ENCODE peak calls at places on chromosomes 2 and 18, in seven cellular contexts. One of them, this sample, is unnamed.

GRCh38 chr2:54599914-54600313 is 123.5 kb upstream of the EML6 start:
- DNase-seq in cardiac fibroblast: no peak
- DNase-seq in stimulated activated CD4-positive, alpha-beta T cell treated with anti-CD3 and anti-CD28 coated beads, Interleukin-2, amount 100 ng/mL, for 24 hours: no peak
- DNase-seq in T-helper 2 cell: no peak
- DNase-seq in ELR: no peak
- DNase-seq in NCI-H2029: peak; percentile 53
- DNase-seq in pancreas: no peak
- DNase-seq in this sample: no peak

GRCh38 chr18:26646897-26647296 is 98.5 kb upstream of the KCTD1 start:
- DNase-seq in pancreas: no peak
- DNase-seq in NCI-H2029: no peak
- DNase-seq in T-helper 2 cell: no peak
- DNase-seq in cardiac fibroblast: no peak
- DNase-seq in ELR: no peak
- DNase-seq in stimulated activated CD4-positive, alpha-beta T cell treated with anti-CD3 and anti-CD28 coated beads, Interleukin-2, amount 100 ng/mL, for 24 hours: no peak
- DNase-seq in this sample: no peak

GRCh38 chr2:122078451-122078850 is 323.0 kb downstream of the TSN start:
- DNase-seq in cardiac fibroblast: peak; percentile 66
- DNase-seq in NCI-H2029: no peak
- DNase-seq in pancreas: no peak
- DNase-seq in T-helper 2 cell: no peak
- DNase-seq in stimulated activated CD4-positive, alpha-beta T cell treated with anti-CD3 and anti-CD28 coated beads, Interleukin-2, amount 100 ng/mL, for 24 hours: no peak
- DNase-seq in ELR: no peak
- DNase-seq in this sample: no peak

GRCh38 chr18:25245299-25245698 is 106.7 kb downstream of the ZNF521 start:
- DNase-seq in T-helper 2 cell: no peak
- DNase-seq in pancreas: no peak
- DNase-seq in stimulated activated CD4-positive, alpha-beta T cell treated with anti-CD3 and anti-CD28 coated beads, Interleukin-2, amount 100 ng/mL, for 24 hours: no peak
- DNase-seq in NCI-H2029: no peak
- DNase-seq in cardiac fibroblast: no peak
- DNase-seq in ELR: no peak
- DNase-seq in this sample: no peak

GRCh38 chr2:122516775-122517174 is 761.3 kb downstream of the TSN start:
- DNase-seq in NCI-H2029: no peak
- DNase-seq in cardiac fibroblast: no peak
- DNase-seq in ELR: no peak
- DNase-seq in T-helper 2 cell: no peak
- DNase-seq in stimulated activated CD4-positive, alpha-beta T cell treated with anti-CD3 and anti-CD28 coated beads, Interleukin-2, amount 100 ng/mL, for 24 hours: no peak
- DNase-seq in pancreas: no peak
- DNase-seq in this sample: no peak

GRCh38 chr2:12051831-12052230 is 305.4 kb downstream of the LPIN1 start:
- DNase-seq in NCI-H2029: no peak
- DNase-seq in cardiac fibroblast: peak; percentile 20
- DNase-seq in pancreas: no peak
- DNase-seq in stimulated activated CD4-positive, alpha-beta T cell treated with anti-CD3 and anti-CD28 coated beads, Interleukin-2, amount 100 ng/mL, for 24 hours: no peak
- DNase-seq in ELR: peak; percentile 55
- DNase-seq in T-helper 2 cell: no peak
- DNase-seq in this sample: peak; percentile 24

GRCh38 chr2:171706152-171706803 is 19.0 kb downstream of the DYNC1I2 start:
- DNase-seq in ELR: peak; percentile 59
- DNase-seq in pancreas: no peak
- DNase-seq in cardiac fibroblast: peak; percentile 42
- DNase-seq in NCI-H2029: no peak
- DNase-seq in stimulated activated CD4-positive, alpha-beta T cell treated with anti-CD3 and anti-CD28 coated beads, Interleukin-2, amount 100 ng/mL, for 24 hours: no peak
- DNase-seq in T-helper 2 cell: no peak
- DNase-seq in this sample: peak; percentile 56

GRCh38 chr2:74768401-74768914 is 65.5 kb upstream of the HK2 start:
- DNase-seq in T-helper 2 cell: no peak
- DNase-seq in pancreas: no peak
- DNase-seq in NCI-H2029: no peak
- DNase-seq in stimulated activated CD4-positive, alpha-beta T cell treated with anti-CD3 and anti-CD28 coated beads, Interleukin-2, amount 100 ng/mL, for 24 hours: no peak
- DNase-seq in cardiac fibroblast: peak; percentile 74
- DNase-seq in ELR: no peak
- DNase-seq in this sample: no peak

GRCh38 chr2:206368933-206369569 is 74.3 kb upstream of the ADAM23 start:
- DNase-seq in pancreas: no peak
- DNase-seq in NCI-H2029: no peak
- DNase-seq in ELR: no peak
- DNase-seq in T-helper 2 cell: no peak
- DNase-seq in stimulated activated CD4-positive, alpha-beta T cell treated with anti-CD3 and anti-CD28 coated beads, Interleukin-2, amount 100 ng/mL, for 24 hours: no peak
- DNase-seq in cardiac fibroblast: no peak
- DNase-seq in this sample: peak; percentile 27

GRCh38 chr2:64808736-64809135 is 155.0 kb upstream of the SERTAD2 start:
- DNase-seq in cardiac fibroblast: no peak
- DNase-seq in pancreas: no peak
- DNase-seq in NCI-H2029: no peak
- DNase-seq in ELR: no peak
- DNase-seq in T-helper 2 cell: no peak
- DNase-seq in stimulated activated CD4-positive, alpha-beta T cell treated with anti-CD3 and anti-CD28 coated beads, Interleukin-2, amount 100 ng/mL, for 24 hours: no peak
- DNase-seq in this sample: no peak

GRCh38 chr2:28390241-28390856 is 2.3 kb upstream of the FOSL2 start:
- DNase-seq in cardiac fibroblast: peak; percentile 98
- DNase-seq in NCI-H2029: peak; percentile 58
- DNase-seq in ELR: peak; percentile 91
- DNase-seq in stimulated activated CD4-positive, alpha-beta T cell treated with anti-CD3 and anti-CD28 coated beads, Interleukin-2, amount 100 ng/mL, for 24 hours: peak; percentile 97
- DNase-seq in pancreas: peak; percentile 87
- DNase-seq in T-helper 2 cell: peak; percentile 77
- DNase-seq in this sample: peak; percentile 88

GRCh38 chr2:186588940-186589732 is 720 bp upstream of the ITGAV start:
- DNase-seq in stimulated activated CD4-positive, alpha-beta T cell treated with anti-CD3 and anti-CD28 coated beads, Interleukin-2, amount 100 ng/mL, for 24 hours: no peak
- DNase-seq in T-helper 2 cell: no peak
- DNase-seq in NCI-H2029: no peak
- DNase-seq in cardiac fibroblast: no peak
- DNase-seq in pancreas: no peak
- DNase-seq in ELR: peak; percentile 18
- DNase-seq in this sample: peak; percentile 18

GRCh38 chr2:12043131-12043530 is 296.7 kb downstream of the LPIN1 start:
- DNase-seq in stimulated activated CD4-positive, alpha-beta T cell treated with anti-CD3 and anti-CD28 coated beads, Interleukin-2, amount 100 ng/mL, for 24 hours: no peak
- DNase-seq in NCI-H2029: no peak
- DNase-seq in pancreas: no peak
- DNase-seq in T-helper 2 cell: no peak
- DNase-seq in ELR: no peak
- DNase-seq in cardiac fibroblast: no peak
- DNase-seq in this sample: peak; percentile 38

GRCh38 chr2:189233527-189233926 is 54.0 kb upstream of the COL5A2 start:
- DNase-seq in cardiac fibroblast: peak; percentile 32
- DNase-seq in stimulated activated CD4-positive, alpha-beta T cell treated with anti-CD3 and anti-CD28 coated beads, Interleukin-2, amount 100 ng/mL, for 24 hours: no peak
- DNase-seq in T-helper 2 cell: no peak
- DNase-seq in ELR: peak; percentile 74
- DNase-seq in NCI-H2029: no peak
- DNase-seq in pancreas: no peak
- DNase-seq in this sample: no peak

GRCh38 chr2:70475266-70475665 is 78.4 kb downstream of the TGFA start:
- DNase-seq in stimulated activated CD4-positive, alpha-beta T cell treated with anti-CD3 and anti-CD28 coated beads, Interleukin-2, amount 100 ng/mL, for 24 hours: no peak
- DNase-seq in T-helper 2 cell: no peak
- DNase-seq in cardiac fibroblast: no peak
- DNase-seq in pancreas: no peak
- DNase-seq in ELR: no peak
- DNase-seq in NCI-H2029: no peak
- DNase-seq in this sample: no peak

GRCh38 chr2:72214429-72215143 is 66.9 kb upstream of the CYP26B1 start:
- DNase-seq in pancreas: no peak
- DNase-seq in cardiac fibroblast: peak; percentile 60
- DNase-seq in T-helper 2 cell: no peak
- DNase-seq in stimulated activated CD4-positive, alpha-beta T cell treated with anti-CD3 and anti-CD28 coated beads, Interleukin-2, amount 100 ng/mL, for 24 hours: no peak
- DNase-seq in NCI-H2029: no peak
- DNase-seq in ELR: peak; percentile 9
- DNase-seq in this sample: no peak

GRCh38 chr2:96112501-96113366 is 3.6 kb downstream of the ADRA2B start:
- DNase-seq in T-helper 2 cell: no peak
- DNase-seq in stimulated activated CD4-positive, alpha-beta T cell treated with anti-CD3 and anti-CD28 coated beads, Interleukin-2, amount 100 ng/mL, for 24 hours: no peak
- DNase-seq in cardiac fibroblast: no peak
- DNase-seq in pancreas: no peak
- DNase-seq in NCI-H2029: no peak
- DNase-seq in ELR: no peak
- DNase-seq in this sample: no peak

GRCh38 chr18:30929718-30930117 is 112.8 kb downstream of the DSC3 start:
- DNase-seq in cardiac fibroblast: no peak
- DNase-seq in T-helper 2 cell: no peak
- DNase-seq in ELR: no peak
- DNase-seq in stimulated activated CD4-positive, alpha-beta T cell treated with anti-CD3 and anti-CD28 coated beads, Interleukin-2, amount 100 ng/mL, for 24 hours: no peak
- DNase-seq in NCI-H2029: no peak
- DNase-seq in pancreas: no peak
- DNase-seq in this sample: peak; percentile 20

GRCh38 chr18:80246656-80247402 is 485 bp downstream of the PARD6G start:
- DNase-seq in T-helper 2 cell: no peak
- DNase-seq in stimulated activated CD4-positive, alpha-beta T cell treated with anti-CD3 and anti-CD28 coated beads, Interleukin-2, amount 100 ng/mL, for 24 hours: peak; percentile 22
- DNase-seq in pancreas: peak; percentile 85
- DNase-seq in cardiac fibroblast: no peak
- DNase-seq in ELR: peak; percentile 21
- DNase-seq in NCI-H2029: no peak
- DNase-seq in this sample: peak; percentile 31

GRCh38 chr18:23191952-23192662 is 56.8 kb downstream of the CABLES1 start:
- DNase-seq in stimulated activated CD4-positive, alpha-beta T cell treated with anti-CD3 and anti-CD28 coated beads, Interleukin-2, amount 100 ng/mL, for 24 hours: no peak
- DNase-seq in pancreas: no peak
- DNase-seq in T-helper 2 cell: no peak
- DNase-seq in cardiac fibroblast: peak; percentile 89
- DNase-seq in ELR: peak; percentile 59
- DNase-seq in NCI-H2029: peak; percentile 24
- DNase-seq in this sample: no peak

GRCh38 chr18:36298113-36298701 is 694 bp downstream of the FHOD3 start:
- DNase-seq in cardiac fibroblast: no peak
- DNase-seq in T-helper 2 cell: no peak
- DNase-seq in stimulated activated CD4-positive, alpha-beta T cell treated with anti-CD3 and anti-CD28 coated beads, Interleukin-2, amount 100 ng/mL, for 24 hours: no peak
- DNase-seq in pancreas: peak; percentile 72
- DNase-seq in NCI-H2029: no peak
- DNase-seq in ELR: peak; percentile 53
- DNase-seq in this sample: no peak

GRCh38 chr2:195486987-195487644 is 169.9 kb upstream of the SLC39A10 start:
- DNase-seq in T-helper 2 cell: no peak
- DNase-seq in cardiac fibroblast: peak; percentile 72
- DNase-seq in ELR: peak; percentile 83
- DNase-seq in stimulated activated CD4-positive, alpha-beta T cell treated with anti-CD3 and anti-CD28 coated beads, Interleukin-2, amount 100 ng/mL, for 24 hours: no peak
- DNase-seq in pancreas: no peak
- DNase-seq in NCI-H2029: no peak
- DNase-seq in this sample: peak; percentile 98

GRCh38 chr2:239693330-239693729 is 292.5 kb upstream of the HDAC4 start:
- DNase-seq in NCI-H2029: no peak
- DNase-seq in cardiac fibroblast: no peak
- DNase-seq in ELR: no peak
- DNase-seq in T-helper 2 cell: no peak
- DNase-seq in stimulated activated CD4-positive, alpha-beta T cell treated with anti-CD3 and anti-CD28 coated beads, Interleukin-2, amount 100 ng/mL, for 24 hours: no peak
- DNase-seq in pancreas: no peak
- DNase-seq in this sample: no peak

GRCh38 chr2:7766978-7767565 is 849.9 kb downstream of the RNF144A start:
- DNase-seq in T-helper 2 cell: no peak
- DNase-seq in cardiac fibroblast: no peak
- DNase-seq in pancreas: no peak
- DNase-seq in ELR: no peak
- DNase-seq in NCI-H2029: no peak
- DNase-seq in stimulated activated CD4-positive, alpha-beta T cell treated with anti-CD3 and anti-CD28 coated beads, Interleukin-2, amount 100 ng/mL, for 24 hours: no peak
- DNase-seq in this sample: no peak

GRCh38 chr2:1730047-1730937 is 14.0 kb downstream of the PXDN start:
- DNase-seq in cardiac fibroblast: peak; percentile 77
- DNase-seq in NCI-H2029: no peak
- DNase-seq in pancreas: no peak
- DNase-seq in T-helper 2 cell: no peak
- DNase-seq in ELR: peak; percentile 90
- DNase-seq in stimulated activated CD4-positive, alpha-beta T cell treated with anti-CD3 and anti-CD28 coated beads, Interleukin-2, amount 100 ng/mL, for 24 hours: no peak
- DNase-seq in this sample: no peak

GRCh38 chr18:59249186-59249774 is 24.0 kb downstream of the RAX start:
- DNase-seq in stimulated activated CD4-positive, alpha-beta T cell treated with anti-CD3 and anti-CD28 coated beads, Interleukin-2, amount 100 ng/mL, for 24 hours: peak; percentile 36
- DNase-seq in NCI-H2029: peak; percentile 59
- DNase-seq in pancreas: no peak
- DNase-seq in T-helper 2 cell: no peak
- DNase-seq in ELR: peak; percentile 86
- DNase-seq in cardiac fibroblast: peak; percentile 92
- DNase-seq in this sample: peak; percentile 61

GRCh38 chr2:97645700-97646629 is at the start of gene COX5B:
- DNase-seq in T-helper 2 cell: peak; percentile 99
- DNase-seq in cardiac fibroblast: peak; percentile 98
- DNase-seq in stimulated activated CD4-positive, alpha-beta T cell treated with anti-CD3 and anti-CD28 coated beads, Interleukin-2, amount 100 ng/mL, for 24 hours: peak; percentile 99
- DNase-seq in ELR: peak; percentile 98
- DNase-seq in pancreas: peak; percentile 99
- DNase-seq in NCI-H2029: peak; percentile 98
- DNase-seq in this sample: peak; percentile 99

GRCh38 chr18:40925071-40925541 is 1029.9 kb upstream of the PIK3C3 start:
- DNase-seq in pancreas: no peak
- DNase-seq in cardiac fibroblast: peak; percentile 62
- DNase-seq in T-helper 2 cell: no peak
- DNase-seq in ELR: no peak
- DNase-seq in NCI-H2029: no peak
- DNase-seq in stimulated activated CD4-positive, alpha-beta T cell treated with anti-CD3 and anti-CD28 coated beads, Interleukin-2, amount 100 ng/mL, for 24 hours: no peak
- DNase-seq in this sample: no peak